ENCODE peak calls at places on chromosomes 1 and 21, in five cellular contexts. K is IMR-90, H is adrenal gland, M is right lobe of liver, U is A549. C is an unnamed sample.
A peak's percentile ranks its signal among the peaks of the same experiment; 100 is the strongest.

GRCh38 chr1:116433283-116434257 is 60.5 kb downstream of the ATP1A1 start:
- DNase-seq in K (peak; percentile 59), H (peak; percentile 35), M (peak; percentile 91), U (no peak), C (no peak)

GRCh38 chr1:41861509-41862410 is 57.0 kb downstream of the HIVEP3 start:
- DNase-seq in K (no peak), H (no peak), M (no peak), U (no peak), C (peak; percentile 16)

GRCh38 chr1:231242516-231243198 is 1.6 kb downstream of the GNPAT start:
- DNase-seq in K (peak; percentile 34), H (no peak), M (no peak), U (no peak), C (no peak)

GRCh38 chr1:67626495-67627235 is 58.3 kb upstream of the GADD45A start:
- DNase-seq in K (peak; percentile 91), H (no peak), M (no peak), U (no peak), C (peak; percentile 58)

GRCh38 chr21:15850645-15851044 is 120.9 kb downstream of the USP25 start:
- DNase-seq in K (peak; percentile 72), H (no peak), M (no peak), U (no peak), C (no peak)

GRCh38 chr1:29176567-29176966 is 5.1 kb downstream of the SRSF4 start:
- DNase-seq in K (no peak), H (no peak), M (no peak), U (no peak), C (no peak)

GRCh38 chr1:222034790-222035189 is 292.9 kb upstream of the DUSP10 start:
- DNase-seq in K (no peak), H (no peak), M (no peak), U (no peak), C (no peak)

GRCh38 chr1:9128520-9129371 is at the start of gene GPR157:
- DNase-seq in K (peak; percentile 61), H (peak; percentile 93), M (peak; percentile 96), U (peak; percentile 86), C (peak; percentile 65)

GRCh38 chr1:169574336-169574735 is 11.9 kb downstream of the F5 start:
- DNase-seq in K (no peak), H (peak; percentile 17), M (no peak), U (no peak), C (no peak)

GRCh38 chr21:38990424-38990794 is 184.7 kb downstream of the ETS2 start:
- DNase-seq in K (no peak), H (no peak), M (no peak), U (no peak), C (no peak)

GRCh38 chr1:107358611-107359342 is 217.9 kb downstream of the NTNG1 start:
- DNase-seq in K (no peak), H (no peak), M (no peak), U (no peak), C (no peak)

GRCh38 chr1:207321790-207322530 is 482 bp downstream of the CD55 start:
- DNase-seq in K (no peak), H (no peak), M (no peak), U (no peak), C (no peak)

GRCh38 chr21:32173106-32173755 is 105.6 kb downstream of the MIS18A start:
- DNase-seq in K (no peak), H (no peak), M (no peak), U (no peak), C (no peak)

GRCh38 chr1:219298581-219299148 is 125.0 kb downstream of the LYPLAL1 start:
- DNase-seq in K (peak; percentile 69), H (no peak), M (no peak), U (no peak), C (no peak)

GRCh38 chr1:172727956-172728603 is 69.2 kb downstream of the FASLG start:
- DNase-seq in K (peak; percentile 29), H (no peak), M (no peak), U (no peak), C (peak; percentile 17)

GRCh38 chr1:74193908-74194307 is 4.1 kb downstream of the LRRIQ3 start:
- DNase-seq in K (peak; percentile 79), H (peak; percentile 52), M (no peak), U (no peak), C (peak; percentile 2)

GRCh38 chr1:169886422-169886821 is 7.3 kb downstream of the SCYL3 start:
- DNase-seq in K (no peak), H (no peak), M (no peak), U (no peak), C (no peak)

GRCh38 chr1:89822109-89822962 is 1.5 kb downstream of the LRRC8D start:
- DNase-seq in K (no peak), H (no peak), M (no peak), U (peak; percentile 23), C (no peak)

GRCh38 chr1:158104891-158105290 is 75.8 kb upstream of the CD1D start:
- DNase-seq in K (no peak), H (no peak), M (no peak), U (no peak), C (no peak)

GRCh38 chr21:39381009-39381408 is 32.1 kb upstream of the HMGN1 start:
- DNase-seq in K (no peak), H (no peak), M (no peak), U (no peak), C (no peak)

GRCh38 chr1:200954434-200954833 is 59.7 kb downstream of the INAVA start:
- DNase-seq in K (no peak), H (no peak), M (no peak), U (no peak), C (no peak)

GRCh38 chr1:10679521-10680220 is 116.8 kb downstream of the CASZ1 start:
- DNase-seq in K (peak; percentile 62), H (no peak), M (no peak), U (no peak), C (peak; percentile 76)

GRCh38 chr1:198528376-198528775 is 12.1 kb downstream of the ATP6V1G3 start:
- DNase-seq in K (peak; percentile 54), H (no peak), M (no peak), U (no peak), C (no peak)

GRCh38 chr1:14443164-14443787 is 155.2 kb upstream of the KAZN start:
- DNase-seq in K (peak; percentile 48), H (no peak), M (no peak), U (no peak), C (no peak)

GRCh38 chr1:205339197-205339702 is 17.5 kb downstream of the KLHDC8A start:
- DNase-seq in K (no peak), H (no peak), M (no peak), U (no peak), C (no peak)

GRCh38 chr1:205338011-205338410 is 16.5 kb upstream of the NUAK2 start:
- DNase-seq in K (no peak), H (no peak), M (no peak), U (no peak), C (no peak)

GRCh38 chr1:205339717-205340116 is 17.0 kb downstream of the KLHDC8A start:
- DNase-seq in K (no peak), H (no peak), M (no peak), U (no peak), C (no peak)

GRCh38 chr1:205335692-205336091 is 14.1 kb upstream of the NUAK2 start:
- DNase-seq in K (peak; percentile 62), H (peak; percentile 89), M (peak; percentile 84), U (peak; percentile 90), C (peak; percentile 77)

GRCh38 chr1:205337481-205337880 is 15.9 kb upstream of the NUAK2 start:
- DNase-seq in K (no peak), H (no peak), M (no peak), U (no peak), C (no peak)
- TF ChIP-seq POLR2A in K (no peak), H (no peak), M (no peak), U (no peak), C (no peak)

DNA sequence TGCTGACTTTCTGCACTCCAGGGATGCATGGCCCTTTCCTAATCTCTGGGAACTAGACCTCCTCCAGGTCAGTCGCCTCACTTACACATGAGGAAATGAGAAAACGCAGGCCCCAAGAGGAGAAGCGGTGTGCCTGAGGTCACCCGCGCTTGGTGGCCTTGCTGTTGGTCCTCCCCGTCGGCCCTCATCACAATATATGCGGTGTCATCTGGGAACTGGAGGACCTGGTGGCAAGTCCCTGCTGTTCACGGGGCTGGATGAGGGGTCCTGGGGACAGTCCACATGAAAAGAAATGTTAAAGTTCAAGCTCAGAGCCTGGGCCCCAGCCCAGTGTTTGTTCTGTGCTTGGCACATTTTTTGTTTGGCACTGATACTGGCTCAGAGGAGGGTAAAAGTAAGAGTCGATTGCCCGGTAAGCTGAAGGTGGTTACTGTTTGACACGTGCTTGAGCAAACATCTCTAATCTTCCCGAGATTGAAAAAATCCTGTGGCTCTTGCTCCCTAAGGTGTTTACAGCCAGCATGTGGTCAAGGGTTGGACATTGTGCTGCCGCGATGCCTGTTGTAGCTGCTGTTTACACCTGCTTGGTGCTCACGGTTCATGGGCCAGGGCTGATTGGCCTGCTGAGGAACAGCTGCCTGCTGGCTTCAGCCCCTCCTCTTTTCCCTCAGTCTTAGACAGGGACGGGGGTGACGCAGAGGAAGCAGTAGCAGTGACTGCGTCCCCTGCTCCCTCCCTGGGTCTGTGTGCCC is 5.2 kb downstream of the COQ8A start:
- DNase-seq in K (no peak), H (peak; percentile 68), M (peak; percentile 91), U (no peak), C (no peak)
- TF ChIP-seq POLR2A in K (no peak), H (no peak), M (no peak), U (no peak), C (no peak)

GRCh38 chr1:61184714-61185106 is 102.3 kb downstream of the NFIA start:
- DNase-seq in K (no peak), H (no peak), M (no peak), U (no peak), C (no peak)

GRCh38 chr1:61184035-61184713 is 101.8 kb downstream of the NFIA start:
- DNase-seq in K (peak; percentile 63), H (peak; percentile 95), M (peak; percentile 93), U (peak; percentile 19), C (no peak)

GRCh38 chr1:61182049-61182448 is 99.7 kb downstream of the NFIA start:
- DNase-seq in K (peak; percentile 65), H (no peak), M (no peak), U (peak; percentile 5), C (no peak)

GRCh38 chr1:61181016-61181560 is 98.7 kb downstream of the NFIA start:
- DNase-seq in K (no peak), H (no peak), M (no peak), U (no peak), C (no peak)

GRCh38 chr1:61183471-61184034 is 101.2 kb downstream of the NFIA start:
- DNase-seq in K (peak; percentile 36), H (no peak), M (peak; percentile 87), U (no peak), C (no peak)
- TF ChIP-seq POLR2A in K (no peak), H (no peak), M (peak; percentile 49), U (no peak), C (no peak)

DNA sequence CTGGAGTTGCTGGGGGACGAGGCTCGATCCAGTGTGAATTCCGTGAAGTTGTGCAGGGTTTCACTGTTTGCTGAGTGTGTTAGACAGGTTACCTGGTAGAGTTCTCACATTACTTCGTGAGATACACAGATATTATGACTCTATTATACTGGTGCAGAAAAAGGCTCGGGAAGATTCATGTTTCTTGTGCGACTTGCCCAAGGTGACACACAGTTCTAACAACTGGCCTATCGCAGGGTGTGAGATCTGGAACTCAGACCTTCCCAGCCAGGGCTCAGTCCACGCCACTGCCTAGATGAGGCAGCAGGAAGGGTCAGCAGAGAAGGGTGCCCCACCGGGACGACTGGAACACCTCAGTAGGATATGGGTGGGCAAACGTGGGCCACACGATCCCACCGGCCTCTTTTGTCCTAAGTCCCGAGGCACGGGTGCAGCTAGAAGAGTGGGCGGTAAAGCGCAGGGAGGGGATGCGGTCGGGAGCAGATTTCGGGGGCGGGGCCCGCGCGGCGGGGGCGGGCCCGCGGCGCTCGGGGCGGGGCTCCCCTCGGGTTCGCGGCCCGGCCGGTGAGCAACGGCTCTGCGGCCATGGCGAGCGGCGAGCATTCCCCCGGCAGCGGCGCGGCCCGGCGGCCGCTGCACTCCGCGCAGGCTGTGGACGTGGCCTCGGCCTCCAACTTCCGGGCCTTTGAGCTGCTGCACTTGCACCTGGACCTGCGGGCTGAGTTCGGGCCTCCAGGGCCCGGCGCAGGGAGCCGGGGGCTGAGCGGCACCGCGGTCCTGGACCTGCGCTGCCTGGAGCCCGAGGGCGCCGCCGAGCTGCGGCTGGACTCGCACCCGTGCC is at the start of gene RNPEP:
- DNase-seq in K (peak; percentile 56), H (peak; percentile 60), M (peak; percentile 81), U (peak; percentile 79), C (peak; percentile 76)
- TF ChIP-seq POLR2A in K (peak; percentile 85), H (peak; percentile 80), M (peak; percentile 88), U (peak; percentile 88), C (peak; percentile 91)